ENCODE peak calls at places on chromosomes 3 and 15, in nine cellular contexts. One of them, this sample, is unnamed.

GRCh38 chr3:131326307-131326706 is 55.3 kb upstream of the NUDT16 start:
- DNase-seq in lower lobe of right lung: no peak
- DNase-seq in kidney tubule cell: peak
- DNase-seq in CD4-positive, alpha-beta T cell: no peak
- DNase-seq in HAP-1: no peak
- DNase-seq in stimulated activated CD8-positive, alpha-beta memory T cell treated with anti-CD3 and anti-CD28 coated beads, Interleukin-7, amount 100 ng/mL, for 1 hour: no peak
- DNase-seq in cardiac fibroblast: peak
- DNase-seq in Karpas-422: no peak
- DNase-seq in NAMALWA: no peak
- DNase-seq in this sample: no peak

GRCh38 chr3:45226206-45226915 is at the start of gene TMEM158:
- DNase-seq in lower lobe of right lung: peak
- DNase-seq in kidney tubule cell: peak
- DNase-seq in CD4-positive, alpha-beta T cell: peak
- DNase-seq in HAP-1: peak
- DNase-seq in stimulated activated CD8-positive, alpha-beta memory T cell treated with anti-CD3 and anti-CD28 coated beads, Interleukin-7, amount 100 ng/mL, for 1 hour: peak
- DNase-seq in cardiac fibroblast: peak
- DNase-seq in Karpas-422: peak
- DNase-seq in NAMALWA: no peak
- DNase-seq in this sample: no peak

GRCh38 chr3:27657404-27657803 is 64.7 kb downstream of the EOMES start:
- DNase-seq in lower lobe of right lung: no peak
- DNase-seq in kidney tubule cell: peak
- DNase-seq in CD4-positive, alpha-beta T cell: no peak
- DNase-seq in HAP-1: no peak
- DNase-seq in stimulated activated CD8-positive, alpha-beta memory T cell treated with anti-CD3 and anti-CD28 coated beads, Interleukin-7, amount 100 ng/mL, for 1 hour: no peak
- DNase-seq in cardiac fibroblast: peak
- DNase-seq in Karpas-422: no peak
- DNase-seq in NAMALWA: no peak
- DNase-seq in this sample: no peak

GRCh38 chr15:68479870-68480269 is 47.9 kb upstream of the ITGA11 start:
- DNase-seq in lower lobe of right lung: no peak
- DNase-seq in kidney tubule cell: no peak
- DNase-seq in CD4-positive, alpha-beta T cell: no peak
- DNase-seq in HAP-1: no peak
- DNase-seq in stimulated activated CD8-positive, alpha-beta memory T cell treated with anti-CD3 and anti-CD28 coated beads, Interleukin-7, amount 100 ng/mL, for 1 hour: no peak
- DNase-seq in cardiac fibroblast: no peak
- DNase-seq in Karpas-422: no peak
- DNase-seq in NAMALWA: no peak
- DNase-seq in this sample: no peak

GRCh38 chr3:182682263-182683229 is 110.8 kb upstream of the ATP11B start:
- DNase-seq in lower lobe of right lung: peak
- DNase-seq in kidney tubule cell: peak
- DNase-seq in CD4-positive, alpha-beta T cell: peak
- DNase-seq in HAP-1: peak
- DNase-seq in stimulated activated CD8-positive, alpha-beta memory T cell treated with anti-CD3 and anti-CD28 coated beads, Interleukin-7, amount 100 ng/mL, for 1 hour: peak
- DNase-seq in cardiac fibroblast: peak
- DNase-seq in Karpas-422: peak
- DNase-seq in NAMALWA: peak
- DNase-seq in this sample: peak

GRCh38 chr15:60949034-60949977 is 279.8 kb downstream of the RORA start:
- DNase-seq in lower lobe of right lung: no peak
- DNase-seq in kidney tubule cell: no peak
- DNase-seq in CD4-positive, alpha-beta T cell: no peak
- DNase-seq in HAP-1: no peak
- DNase-seq in stimulated activated CD8-positive, alpha-beta memory T cell treated with anti-CD3 and anti-CD28 coated beads, Interleukin-7, amount 100 ng/mL, for 1 hour: no peak
- DNase-seq in cardiac fibroblast: no peak
- DNase-seq in Karpas-422: no peak
- DNase-seq in NAMALWA: no peak
- DNase-seq in this sample: no peak

GRCh38 chr15:40040293-40040635 is 1.3 kb upstream of the SRP14 start:
- DNase-seq in lower lobe of right lung: no peak
- DNase-seq in kidney tubule cell: no peak
- DNase-seq in CD4-positive, alpha-beta T cell: no peak
- DNase-seq in HAP-1: no peak
- DNase-seq in stimulated activated CD8-positive, alpha-beta memory T cell treated with anti-CD3 and anti-CD28 coated beads, Interleukin-7, amount 100 ng/mL, for 1 hour: no peak
- DNase-seq in cardiac fibroblast: no peak
- DNase-seq in Karpas-422: no peak
- DNase-seq in NAMALWA: no peak
- DNase-seq in this sample: no peak

GRCh38 chr3:71397046-71397445 is 186.5 kb downstream of the FOXP1 start:
- DNase-seq in lower lobe of right lung: no peak
- DNase-seq in kidney tubule cell: peak
- DNase-seq in CD4-positive, alpha-beta T cell: no peak
- DNase-seq in HAP-1: peak
- DNase-seq in stimulated activated CD8-positive, alpha-beta memory T cell treated with anti-CD3 and anti-CD28 coated beads, Interleukin-7, amount 100 ng/mL, for 1 hour: no peak
- DNase-seq in cardiac fibroblast: peak
- DNase-seq in Karpas-422: peak
- DNase-seq in NAMALWA: peak
- DNase-seq in this sample: peak

GRCh38 chr3:192597511-192597910 is 129.8 kb downstream of the FGF12 start:
- DNase-seq in lower lobe of right lung: no peak
- DNase-seq in kidney tubule cell: no peak
- DNase-seq in CD4-positive, alpha-beta T cell: no peak
- DNase-seq in HAP-1: no peak
- DNase-seq in stimulated activated CD8-positive, alpha-beta memory T cell treated with anti-CD3 and anti-CD28 coated beads, Interleukin-7, amount 100 ng/mL, for 1 hour: no peak
- DNase-seq in cardiac fibroblast: no peak
- DNase-seq in Karpas-422: no peak
- DNase-seq in NAMALWA: no peak
- DNase-seq in this sample: no peak